ENCODE peak calls at places on chromosome 18, in five cellular contexts. M is astrocyte of the spinal cord, H is AG04450, T is body of pancreas, Y is fibroblast of pulmonary artery. J is an unnamed sample.

GRCh38 chr18:52136532-52136931 is 203.5 kb upstream of the DCC start:
- DNase-seq in M (no peak), H (no peak), T (no peak), Y (no peak), J (no peak)

GRCh38 chr18:48405971-48406370 is 3.2 kb downstream of the ZBTB7C start:
- DNase-seq in M (no peak), H (no peak), T (no peak), Y (no peak), J (no peak)

GRCh38 chr18:1784113-1784512 is 787.2 kb downstream of the METTL4 start:
- DNase-seq in M (no peak), H (no peak), T (no peak), Y (no peak), J (no peak)

GRCh38 chr18:73646196-73646595 is 501.4 kb downstream of the FBXO15 start:
- DNase-seq in M (no peak), H (no peak), T (no peak), Y (peak; percentile 40), J (no peak)

GRCh38 chr18:6884944-6885343 is 155.4 kb downstream of the ARHGAP28 start:
- DNase-seq in M (peak; percentile 52), H (no peak), T (no peak), Y (no peak), J (peak; percentile 25)

GRCh38 chr18:72444756-72445155 is 99.4 kb downstream of the CBLN2 start:
- DNase-seq in M (no peak), H (no peak), T (no peak), Y (no peak), J (no peak)

GRCh38 chr18:28652654-28653053 is 475.7 kb upstream of the CDH2 start:
- DNase-seq in M (no peak), H (no peak), T (no peak), Y (no peak), J (no peak)

GRCh38 chr18:47286776-47287410 is 35.4 kb upstream of the SKOR2 start:
- DNase-seq in M (no peak), H (no peak), T (no peak), Y (no peak), J (no peak)

GRCh38 chr18:36688020-36688965 is 140.5 kb downstream of the TPGS2 start:
- DNase-seq in M (peak; percentile 77), H (peak; percentile 44), T (peak; percentile 70), Y (peak; percentile 80), J (peak; percentile 68)

GRCh38 chr18:25298853-25299274 is 53.1 kb downstream of the ZNF521 start:
- DNase-seq in M (peak; percentile 89), H (peak; percentile 88), T (no peak), Y (peak; percentile 92), J (peak; percentile 94)

GRCh38 chr18:3595282-3596273 is 145.6 kb downstream of the TGIF1 start:
- DNase-seq in M (peak; percentile 95), H (peak; percentile 90), T (no peak), Y (peak; percentile 94), J (peak; percentile 98)

GRCh38 chr18:56315363-56315762 is 323.0 kb downstream of the TXNL1 start:
- DNase-seq in M (peak; percentile 14), H (no peak), T (no peak), Y (peak; percentile 24), J (no peak)

GRCh38 chr18:56316727-56317126 is 321.7 kb downstream of the TXNL1 start:
- DNase-seq in M (no peak), H (no peak), T (no peak), Y (no peak), J (no peak)

GRCh38 chr18:56309104-56309503 is 329.3 kb downstream of the TXNL1 start:
- DNase-seq in M (no peak), H (no peak), T (no peak), Y (peak; percentile 6), J (no peak)

GRCh38 chr18:56312554-56312953 is 325.8 kb downstream of the TXNL1 start:
- DNase-seq in M (no peak), H (no peak), T (no peak), Y (no peak), J (no peak)

DNA sequence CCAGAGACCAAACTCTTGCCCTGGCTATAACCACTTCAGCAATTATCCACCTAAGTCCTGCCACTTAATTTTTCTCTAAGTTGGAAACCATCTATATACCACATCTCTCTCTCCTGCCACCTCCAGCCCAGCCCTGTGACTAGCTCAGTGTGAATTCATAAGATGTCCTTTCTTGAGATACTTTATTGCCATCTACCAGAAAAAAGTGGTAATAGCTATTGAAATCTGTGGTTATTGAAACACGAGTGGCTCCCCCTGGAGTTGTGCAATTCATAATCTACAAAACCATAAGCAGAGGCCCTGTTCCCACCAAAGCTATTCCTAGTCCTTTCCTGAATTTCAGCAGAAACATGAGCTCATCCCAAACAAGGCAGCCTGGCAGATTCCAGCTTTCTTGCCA is 324.0 kb downstream of the TXNL1 start:
- DNase-seq in M (no peak), H (no peak), T (peak; percentile 41), Y (peak; percentile 13), J (no peak)
- TF ChIP-seq CTCF in M (no peak), H (peak; percentile 8), T (peak; percentile 74), Y (no peak), J (no peak)

GRCh38 chr18:11689972-11690570 is 1.0 kb downstream of the GNAL start:
- DNase-seq in M (peak; percentile 10), H (no peak), T (no peak), Y (no peak), J (peak; percentile 9)
- H3K4me3 ChIP-seq in M (peak overlapping the region; percentile 29), H (peak overlapping the region; percentile 58), T (peak overlapping the region; percentile 29), Y (no peak overlapping the region), J (no peak overlapping the region)

GRCh38 chr18:62186656-62187542 is at the start of the genes PIGN and RELCH:
- DNase-seq in M (peak; percentile 99), H (peak; percentile 96), T (peak; percentile 94), Y (peak; percentile 99), J (peak; percentile 99)

GRCh38 chr18:62183578-62184195 is 3.2 kb downstream of the PIGN start:
- DNase-seq in M (peak; percentile 76), H (peak; percentile 10), T (peak; percentile 40), Y (peak; percentile 81), J (peak; percentile 72)

GRCh38 chr18:62189208-62189607 is 2.2 kb downstream of the RELCH start:
- DNase-seq in M (no peak), H (no peak), T (no peak), Y (no peak), J (no peak)

GRCh38 chr18:62182220-62182619 is 4.6 kb downstream of the PIGN start:
- DNase-seq in M (no peak), H (no peak), T (no peak), Y (no peak), J (no peak)

GRCh38 chr18:62187543-62188378 is 706 bp downstream of the RELCH start:
- DNase-seq in M (peak; percentile 29), H (no peak), T (no peak), Y (no peak), J (peak; percentile 7)
- TF ChIP-seq CTCF in M (no peak), H (no peak), T (no peak), Y (peak; percentile 24), J (no peak)

GRCh38 chr18:9913151-9913525 is 678 bp upstream of the VAPA start:
- DNase-seq in M (no peak), H (no peak), T (no peak), Y (no peak), J (no peak)

GRCh38 chr18:9914584-9915290 is 921 bp downstream of the VAPA start:
- DNase-seq in M (peak; percentile 73), H (peak; percentile 45), T (peak; percentile 89), Y (peak; percentile 83), J (peak; percentile 86)

GRCh38 chr18:9915291-9916066 is 1.7 kb downstream of the VAPA start:
- DNase-seq in M (no peak), H (no peak), T (no peak), Y (no peak), J (peak; percentile 50)

GRCh38 chr18:9914334-9914583 is 443 bp downstream of the VAPA start:
- DNase-seq in M (no peak), H (no peak), T (no peak), Y (no peak), J (no peak)

DNA sequence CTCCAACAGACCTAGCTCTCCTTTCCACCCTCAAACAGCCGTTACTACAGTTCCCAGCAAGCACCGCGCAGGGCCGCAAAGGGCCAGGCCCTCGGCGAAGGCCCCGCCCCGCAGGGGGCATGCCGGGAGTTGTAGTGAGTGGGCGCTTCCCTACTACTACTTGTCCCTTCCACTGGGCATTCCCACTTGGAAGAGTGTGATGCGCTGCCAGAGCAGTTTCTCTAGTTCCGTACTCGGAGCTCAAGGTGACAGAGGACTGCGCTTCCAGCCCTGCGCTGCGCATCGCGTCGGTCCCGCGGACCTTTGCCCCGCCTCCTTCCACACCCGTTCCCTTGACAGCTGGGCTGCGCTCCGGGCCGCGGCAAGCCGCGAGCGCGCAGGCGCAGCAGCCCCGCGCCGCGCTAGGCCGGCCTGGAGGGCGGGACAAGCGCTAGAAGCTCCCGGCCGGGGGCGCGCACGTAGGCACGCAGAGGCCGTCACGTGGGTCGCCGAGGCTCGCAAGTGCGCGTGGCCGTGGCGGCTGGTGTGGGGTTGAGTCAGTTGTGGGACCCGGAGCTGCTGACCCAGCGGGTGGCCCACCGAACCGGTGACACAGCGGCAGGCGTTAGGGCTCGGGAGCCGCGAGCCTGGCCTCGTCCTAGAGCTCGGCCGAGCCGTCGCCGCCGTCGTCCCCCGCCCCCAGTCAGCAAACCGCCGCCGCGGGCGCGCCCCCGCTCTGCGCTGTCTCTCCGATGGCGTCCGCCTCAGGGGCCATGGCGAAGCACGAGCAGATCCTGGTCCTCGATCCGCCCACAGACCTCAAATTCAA is at the start of gene VAPA:
- DNase-seq in M (peak; percentile 97), H (peak; percentile 85), T (peak; percentile 93), Y (peak; percentile 97), J (peak; percentile 95)
- H3K4me3 ChIP-seq in M (peak within 1 kb of the TSS; percentile 82), H (peak within 1 kb of the TSS; percentile 94), T (peak within 1 kb of the TSS; percentile 82), Y (peak within 1 kb of the TSS; percentile 84), J (peak within 1 kb of the TSS; percentile 89)

DNA sequence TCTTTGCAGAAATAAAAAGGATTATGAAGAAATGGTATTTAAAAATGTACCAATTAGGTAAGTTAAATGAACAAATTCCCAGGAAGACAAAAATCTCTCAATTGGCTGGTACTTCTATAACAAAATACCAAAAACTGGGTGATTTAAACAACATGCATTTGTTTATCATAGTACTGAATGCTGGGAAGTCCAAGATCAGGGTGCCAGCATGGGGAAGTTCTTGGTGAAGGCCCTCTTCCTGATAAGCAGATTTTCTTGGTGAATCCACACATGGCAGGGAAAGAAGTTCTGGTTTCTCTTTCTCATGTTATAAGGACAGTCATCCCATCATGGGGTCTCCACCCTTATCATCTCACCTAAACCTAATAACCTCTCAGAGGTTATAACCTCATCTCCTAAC is 271.6 kb upstream of the SETBP1 start:
- DNase-seq in M (no peak), H (no peak), T (no peak), Y (no peak), J (no peak)
- TF ChIP-seq CTCF in M (no peak), H (no peak), T (no peak), Y (no peak), J (no peak)

GRCh38 chr18:34942975-34943374 is 98.2 kb upstream of the MAPRE2 start:
- DNase-seq in M (no peak), H (no peak), T (no peak), Y (no peak), J (no peak)
- H3K4me3 ChIP-seq in M (no peak overlapping the region), H (no peak overlapping the region), T (no peak overlapping the region), Y (no peak overlapping the region), J (no peak overlapping the region)